ENCODE peak calls at places on chromosomes 2 and 18, in seven cellular contexts. One of them, this sample, is unnamed.

GRCh38 chr2:6069354-6069753 is 377.2 kb downstream of the SOX11 start:
- DNase-seq in AG10803: no peak
- DNase-seq in lower leg skin: no peak
- DNase-seq in right lobe of liver: no peak
- DNase-seq in heart left ventricle: no peak
- DNase-seq in mammary epithelial cell: no peak
- DNase-seq in cardiac muscle cell: no peak
- DNase-seq in this sample: no peak

GRCh38 chr18:22813648-22814328 is 119.3 kb upstream of the RBBP8 start:
- DNase-seq in mammary epithelial cell: peak; percentile 60
- DNase-seq in AG10803: peak; percentile 55
- DNase-seq in right lobe of liver: no peak
- DNase-seq in cardiac muscle cell: peak; percentile 54
- DNase-seq in heart left ventricle: no peak
- DNase-seq in lower leg skin: no peak
- DNase-seq in this sample: peak; percentile 34

GRCh38 chr2:11652141-11652540 is 17.9 kb downstream of the NTSR2 start:
- DNase-seq in lower leg skin: no peak
- DNase-seq in cardiac muscle cell: no peak
- DNase-seq in mammary epithelial cell: no peak
- DNase-seq in AG10803: no peak
- DNase-seq in heart left ventricle: no peak
- DNase-seq in right lobe of liver: no peak
- DNase-seq in this sample: no peak

GRCh38 chr2:234861841-234862735 is 89.7 kb upstream of the SH3BP4 start:
- DNase-seq in mammary epithelial cell: peak; percentile 36
- DNase-seq in lower leg skin: peak; percentile 71
- DNase-seq in right lobe of liver: no peak
- DNase-seq in AG10803: peak; percentile 9
- DNase-seq in cardiac muscle cell: peak; percentile 41
- DNase-seq in heart left ventricle: peak; percentile 72
- DNase-seq in this sample: no peak

GRCh38 chr2:239908744-239909143 is 116.4 kb downstream of the NDUFA10 start:
- DNase-seq in heart left ventricle: peak; percentile 6
- DNase-seq in cardiac muscle cell: no peak
- DNase-seq in right lobe of liver: no peak
- DNase-seq in AG10803: no peak
- DNase-seq in mammary epithelial cell: no peak
- DNase-seq in lower leg skin: no peak
- DNase-seq in this sample: no peak

GRCh38 chr2:119549236-119549635 is 5.0 kb downstream of the CFAP221 start:
- DNase-seq in lower leg skin: no peak
- DNase-seq in cardiac muscle cell: no peak
- DNase-seq in heart left ventricle: no peak
- DNase-seq in right lobe of liver: no peak
- DNase-seq in AG10803: peak; percentile 78
- DNase-seq in mammary epithelial cell: peak; percentile 23
- DNase-seq in this sample: no peak

GRCh38 chr18:28208712-28209265 is 31.9 kb upstream of the CDH2 start:
- DNase-seq in right lobe of liver: no peak
- DNase-seq in lower leg skin: no peak
- DNase-seq in AG10803: no peak
- DNase-seq in heart left ventricle: no peak
- DNase-seq in mammary epithelial cell: no peak
- DNase-seq in cardiac muscle cell: no peak
- DNase-seq in this sample: no peak

GRCh38 chr2:41955641-41956040 is 92.2 kb upstream of the PKDCC start:
- DNase-seq in AG10803: no peak
- DNase-seq in cardiac muscle cell: no peak
- DNase-seq in lower leg skin: no peak
- DNase-seq in right lobe of liver: no peak
- DNase-seq in mammary epithelial cell: no peak
- DNase-seq in heart left ventricle: no peak
- DNase-seq in this sample: no peak

GRCh38 chr18:62454527-62454926 is 68.3 kb upstream of the ZCCHC2 start:
- DNase-seq in cardiac muscle cell: no peak
- DNase-seq in lower leg skin: no peak
- DNase-seq in AG10803: no peak
- DNase-seq in mammary epithelial cell: no peak
- DNase-seq in heart left ventricle: no peak
- DNase-seq in right lobe of liver: no peak
- DNase-seq in this sample: no peak

GRCh38 chr2:121699421-121700328 is 37.0 kb downstream of the NIFK start:
- DNase-seq in heart left ventricle: peak; percentile 25
- DNase-seq in lower leg skin: peak; percentile 36
- DNase-seq in AG10803: peak; percentile 76
- DNase-seq in cardiac muscle cell: no peak
- DNase-seq in right lobe of liver: peak; percentile 59
- DNase-seq in mammary epithelial cell: peak; percentile 94
- DNase-seq in this sample: peak; percentile 49

GRCh38 chr18:77164762-77165485 is 32.3 kb upstream of the MBP start:
- DNase-seq in mammary epithelial cell: no peak
- DNase-seq in AG10803: no peak
- DNase-seq in lower leg skin: no peak
- DNase-seq in heart left ventricle: no peak
- DNase-seq in right lobe of liver: no peak
- DNase-seq in cardiac muscle cell: no peak
- DNase-seq in this sample: no peak

GRCh38 chr2:201118957-201119848 is 3.2 kb downstream of the CFLAR start:
- DNase-seq in cardiac muscle cell: peak; percentile 25
- DNase-seq in heart left ventricle: no peak
- DNase-seq in right lobe of liver: no peak
- DNase-seq in mammary epithelial cell: no peak
- DNase-seq in lower leg skin: no peak
- DNase-seq in AG10803: peak; percentile 58
- DNase-seq in this sample: no peak

GRCh38 chr2:210480079-210480478 is 3.5 kb upstream of the LANCL1 start:
- DNase-seq in cardiac muscle cell: no peak
- DNase-seq in mammary epithelial cell: no peak
- DNase-seq in heart left ventricle: no peak
- DNase-seq in AG10803: no peak
- DNase-seq in lower leg skin: no peak
- DNase-seq in right lobe of liver: no peak
- DNase-seq in this sample: no peak

GRCh38 chr18:25229080-25229479 is 122.9 kb downstream of the ZNF521 start:
- DNase-seq in cardiac muscle cell: no peak
- DNase-seq in mammary epithelial cell: no peak
- DNase-seq in heart left ventricle: no peak
- DNase-seq in AG10803: peak; percentile 85
- DNase-seq in right lobe of liver: no peak
- DNase-seq in lower leg skin: no peak
- DNase-seq in this sample: no peak

GRCh38 chr18:25229858-25230257 is 122.1 kb downstream of the ZNF521 start:
- DNase-seq in AG10803: no peak
- DNase-seq in heart left ventricle: no peak
- DNase-seq in cardiac muscle cell: no peak
- DNase-seq in mammary epithelial cell: no peak
- DNase-seq in right lobe of liver: no peak
- DNase-seq in lower leg skin: no peak
- DNase-seq in this sample: no peak

GRCh38 chr18:25231327-25231691 is 120.7 kb downstream of the ZNF521 start:
- DNase-seq in lower leg skin: no peak
- DNase-seq in cardiac muscle cell: no peak
- DNase-seq in AG10803: no peak
- DNase-seq in right lobe of liver: no peak
- DNase-seq in mammary epithelial cell: no peak
- DNase-seq in heart left ventricle: no peak
- DNase-seq in this sample: no peak

GRCh38 chr18:25228410-25228809 is 123.6 kb downstream of the ZNF521 start:
- DNase-seq in mammary epithelial cell: no peak
- DNase-seq in right lobe of liver: no peak
- DNase-seq in lower leg skin: no peak
- DNase-seq in cardiac muscle cell: no peak
- DNase-seq in AG10803: no peak
- DNase-seq in heart left ventricle: no peak
- DNase-seq in this sample: no peak

DNA sequence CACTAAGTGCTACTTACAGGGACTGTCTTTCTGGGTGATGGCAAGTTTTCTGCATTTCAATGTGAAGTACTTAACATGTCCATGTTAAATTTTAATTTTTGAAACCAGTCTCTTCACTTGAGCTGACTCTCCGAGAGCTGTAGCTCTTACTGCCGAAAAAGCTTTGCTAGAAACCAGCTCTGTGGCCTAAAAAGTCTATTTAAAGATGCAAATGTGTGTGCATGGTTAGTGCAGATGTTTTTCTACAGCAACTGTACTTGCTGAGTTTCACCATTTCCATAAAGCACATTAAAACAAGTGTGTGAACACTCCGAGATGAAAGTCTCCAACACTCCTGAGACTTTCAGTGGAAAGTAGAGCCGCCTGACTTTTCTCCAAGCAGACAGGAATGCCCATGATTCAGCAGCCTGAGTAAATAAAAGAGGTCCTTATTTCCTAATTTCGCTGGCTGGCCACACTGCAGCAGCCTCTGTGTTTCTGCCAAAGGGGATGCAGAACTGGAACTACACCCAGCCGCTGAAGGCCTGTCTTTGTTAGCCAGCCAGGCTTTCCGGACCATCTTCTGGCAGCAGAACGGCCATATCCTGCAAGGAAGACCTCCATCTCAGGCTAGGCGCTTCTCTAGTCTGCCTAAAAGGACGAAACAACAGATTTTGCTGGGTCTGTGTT is 121.2 kb downstream of the ZNF521 start:
- DNase-seq in mammary epithelial cell: peak; percentile 43
- DNase-seq in right lobe of liver: peak; percentile 30
- DNase-seq in AG10803: peak; percentile 93
- DNase-seq in lower leg skin: peak; percentile 86
- DNase-seq in cardiac muscle cell: no peak
- DNase-seq in heart left ventricle: peak; percentile 79
- DNase-seq in this sample: peak; percentile 38
- H3K4me3 ChIP-seq in mammary epithelial cell: no peak overlapping the region
- H3K4me3 ChIP-seq in right lobe of liver: no peak overlapping the region
- H3K4me3 ChIP-seq in AG10803: peak overlapping the region; percentile 37
- H3K4me3 ChIP-seq in lower leg skin: no peak overlapping the region
- H3K4me3 ChIP-seq in cardiac muscle cell: no peak overlapping the region
- H3K4me3 ChIP-seq in heart left ventricle: no peak overlapping the region
- H3K4me3 ChIP-seq in this sample: no peak overlapping the region

GRCh38 chr2:174546519-174547506 is 50.8 kb downstream of the WIPF1 start:
- DNase-seq in lower leg skin: no peak
- DNase-seq in heart left ventricle: no peak
- DNase-seq in cardiac muscle cell: peak; percentile 37
- DNase-seq in right lobe of liver: no peak
- DNase-seq in mammary epithelial cell: peak; percentile 17
- DNase-seq in AG10803: peak; percentile 39
- DNase-seq in this sample: peak; percentile 16
- TF ChIP-seq CTCF in lower leg skin: no peak
- TF ChIP-seq CTCF in heart left ventricle: peak; percentile 15
- TF ChIP-seq CTCF in cardiac muscle cell: peak; percentile 62
- TF ChIP-seq CTCF in right lobe of liver: peak; percentile 26
- TF ChIP-seq CTCF in mammary epithelial cell: peak; percentile 56
- TF ChIP-seq CTCF in AG10803: peak; percentile 65
- TF ChIP-seq CTCF in this sample: no peak

DNA sequence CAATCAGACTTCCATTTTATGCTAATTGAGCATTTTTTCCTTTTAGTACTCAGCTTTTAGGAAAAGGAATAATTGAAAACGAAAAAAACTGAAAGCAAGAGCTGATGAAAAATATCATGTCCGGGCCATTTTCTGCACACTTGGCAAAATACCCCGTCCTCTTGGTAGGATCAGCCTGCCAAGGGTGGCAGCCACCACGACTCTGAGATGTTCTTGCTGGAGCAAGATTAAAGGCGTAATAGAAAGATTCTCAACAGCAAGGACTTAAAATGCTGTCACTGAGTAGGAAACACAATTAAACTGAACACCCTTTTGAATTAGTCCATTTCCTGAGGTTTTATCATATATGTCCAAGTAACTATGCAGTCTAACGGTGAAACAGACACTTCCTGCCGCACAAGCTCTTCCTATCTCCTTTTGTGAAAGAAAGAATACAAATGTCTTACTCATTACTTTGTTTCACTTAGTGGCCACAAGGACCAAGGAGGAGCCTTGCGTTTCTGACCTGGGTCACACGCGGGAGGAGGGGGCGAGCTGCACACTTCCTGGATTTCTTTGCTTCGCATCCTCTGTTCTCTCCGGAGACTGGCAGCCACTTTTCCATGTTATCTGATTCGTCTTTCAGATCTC is 222.7 kb downstream of the PIEZO2 start:
- DNase-seq in lower leg skin: no peak
- DNase-seq in right lobe of liver: peak; percentile 43
- DNase-seq in heart left ventricle: peak; percentile 21
- DNase-seq in mammary epithelial cell: no peak
- DNase-seq in AG10803: peak; percentile 46
- DNase-seq in cardiac muscle cell: no peak
- DNase-seq in this sample: no peak
- H3K4me3 ChIP-seq in lower leg skin: no peak overlapping the region
- H3K4me3 ChIP-seq in right lobe of liver: no peak overlapping the region
- H3K4me3 ChIP-seq in heart left ventricle: no peak overlapping the region
- H3K4me3 ChIP-seq in mammary epithelial cell: no peak overlapping the region
- H3K4me3 ChIP-seq in AG10803: peak overlapping the region; percentile 23
- H3K4me3 ChIP-seq in cardiac muscle cell: no peak overlapping the region
- H3K4me3 ChIP-seq in this sample: no peak overlapping the region

GRCh38 chr2:58871469-58872142 is 630.5 kb upstream of the FANCL start:
- DNase-seq in heart left ventricle: no peak
- DNase-seq in right lobe of liver: no peak
- DNase-seq in AG10803: no peak
- DNase-seq in cardiac muscle cell: no peak
- DNase-seq in mammary epithelial cell: no peak
- DNase-seq in lower leg skin: no peak
- DNase-seq in this sample: no peak
- TF ChIP-seq CTCF in heart left ventricle: no peak
- TF ChIP-seq CTCF in right lobe of liver: no peak
- TF ChIP-seq CTCF in AG10803: no peak
- TF ChIP-seq CTCF in cardiac muscle cell: no peak
- TF ChIP-seq CTCF in mammary epithelial cell: peak; percentile 16
- TF ChIP-seq CTCF in lower leg skin: no peak
- TF ChIP-seq CTCF in this sample: no peak

GRCh38 chr18:13217971-13218375 is 587 bp upstream of the LDLRAD4 start:
- DNase-seq in lower leg skin: no peak
- DNase-seq in cardiac muscle cell: no peak
- DNase-seq in heart left ventricle: peak; percentile 54
- DNase-seq in mammary epithelial cell: no peak
- DNase-seq in right lobe of liver: peak; percentile 49
- DNase-seq in AG10803: no peak
- DNase-seq in this sample: peak; percentile 68
- H3K4me3 ChIP-seq in lower leg skin: peak overlapping the region; percentile 71
- H3K4me3 ChIP-seq in cardiac muscle cell: peak overlapping the region; percentile 45
- H3K4me3 ChIP-seq in heart left ventricle: peak overlapping the region; percentile 93
- H3K4me3 ChIP-seq in mammary epithelial cell: no peak overlapping the region
- H3K4me3 ChIP-seq in right lobe of liver: peak overlapping the region; percentile 84
- H3K4me3 ChIP-seq in AG10803: peak overlapping the region; percentile 49
- H3K4me3 ChIP-seq in this sample: peak overlapping the region; percentile 75

DNA sequence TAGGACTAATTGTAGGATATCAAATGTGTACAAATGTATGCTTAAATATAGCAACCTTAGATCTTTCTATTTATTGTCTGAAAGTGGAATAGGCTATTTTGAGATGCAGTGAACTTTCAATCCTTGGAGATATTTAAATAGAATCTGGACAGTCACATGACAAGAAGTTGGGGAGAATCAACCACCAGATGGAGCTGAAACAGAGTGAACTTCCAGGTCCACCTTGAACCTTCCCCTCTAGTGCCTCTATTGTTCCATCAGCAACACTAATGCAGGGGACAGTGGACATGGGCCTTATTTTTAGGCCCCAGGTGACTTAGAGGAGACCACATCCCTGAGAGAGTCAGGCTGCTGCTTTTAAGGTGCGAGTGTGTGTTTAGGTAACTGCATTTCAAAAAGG is 37.0 kb upstream of the CRIM1 start:
- DNase-seq in right lobe of liver: no peak
- DNase-seq in cardiac muscle cell: no peak
- DNase-seq in mammary epithelial cell: no peak
- DNase-seq in AG10803: peak; percentile 21
- DNase-seq in heart left ventricle: no peak
- DNase-seq in lower leg skin: no peak
- DNase-seq in this sample: no peak
- TF ChIP-seq CTCF in right lobe of liver: no peak
- TF ChIP-seq CTCF in cardiac muscle cell: no peak
- TF ChIP-seq CTCF in mammary epithelial cell: peak; percentile 34
- TF ChIP-seq CTCF in AG10803: peak; percentile 42
- TF ChIP-seq CTCF in heart left ventricle: no peak
- TF ChIP-seq CTCF in lower leg skin: no peak
- TF ChIP-seq CTCF in this sample: no peak